ENCODE peak calls at places on chromosomes 11 and 22, in eight cellular contexts. One of them, this sample, is unnamed.

GRCh38 chr11:11036185-11037161 is 178.6 kb upstream of the ZBED5 start:
- DNase-seq in cardiac fibroblast: peak
- DNase-seq in anterior cingulate cortex: peak
- DNase-seq in KBM-7: peak
- DNase-seq in Kasumi-1: peak
- DNase-seq in left cardiac atrium: no peak
- DNase-seq in activated CD4-positive, CD25-positive, alpha-beta regulatory T cell: no peak
- DNase-seq in cardiac muscle cell: peak
- DNase-seq in this sample: no peak

GRCh38 chr11:6259638-6260019 is at the start of gene CCKBR:
- DNase-seq in cardiac fibroblast: no peak
- DNase-seq in Kasumi-1: no peak
- DNase-seq in cardiac muscle cell: peak
- DNase-seq in KBM-7: no peak
- DNase-seq in anterior cingulate cortex: no peak
- DNase-seq in left cardiac atrium: no peak
- DNase-seq in activated CD4-positive, CD25-positive, alpha-beta regulatory T cell: no peak
- DNase-seq in this sample: no peak

GRCh38 chr11:63829823-63830489 is 9.0 kb upstream of the MARK2 start:
- DNase-seq in cardiac fibroblast: peak
- DNase-seq in left cardiac atrium: no peak
- DNase-seq in KBM-7: peak
- DNase-seq in cardiac muscle cell: peak
- DNase-seq in Kasumi-1: peak
- DNase-seq in anterior cingulate cortex: no peak
- DNase-seq in activated CD4-positive, CD25-positive, alpha-beta regulatory T cell: no peak
- DNase-seq in this sample: no peak

GRCh38 chr11:69295995-69296889 is 2.3 kb downstream of the MYEOV start:
- DNase-seq in KBM-7: no peak
- DNase-seq in Kasumi-1: peak
- DNase-seq in cardiac fibroblast: peak
- DNase-seq in cardiac muscle cell: no peak
- DNase-seq in activated CD4-positive, CD25-positive, alpha-beta regulatory T cell: no peak
- DNase-seq in left cardiac atrium: peak
- DNase-seq in anterior cingulate cortex: no peak
- DNase-seq in this sample: no peak

GRCh38 chr11:84671325-84672019 is 955.7 kb downstream of the DLG2 start:
- DNase-seq in Kasumi-1: no peak
- DNase-seq in activated CD4-positive, CD25-positive, alpha-beta regulatory T cell: no peak
- DNase-seq in cardiac muscle cell: no peak
- DNase-seq in anterior cingulate cortex: no peak
- DNase-seq in cardiac fibroblast: no peak
- DNase-seq in KBM-7: peak
- DNase-seq in left cardiac atrium: no peak
- DNase-seq in this sample: no peak

GRCh38 chr11:88475991-88476418 is 138.5 kb upstream of the CTSC start:
- DNase-seq in anterior cingulate cortex: no peak
- DNase-seq in cardiac fibroblast: peak
- DNase-seq in cardiac muscle cell: no peak
- DNase-seq in activated CD4-positive, CD25-positive, alpha-beta regulatory T cell: no peak
- DNase-seq in Kasumi-1: no peak
- DNase-seq in KBM-7: no peak
- DNase-seq in left cardiac atrium: no peak
- DNase-seq in this sample: no peak

GRCh38 chr22:34814260-34814659 is 251.7 kb upstream of the ISX start:
- DNase-seq in activated CD4-positive, CD25-positive, alpha-beta regulatory T cell: no peak
- DNase-seq in left cardiac atrium: no peak
- DNase-seq in KBM-7: peak
- DNase-seq in cardiac fibroblast: no peak
- DNase-seq in Kasumi-1: no peak
- DNase-seq in cardiac muscle cell: no peak
- DNase-seq in anterior cingulate cortex: no peak
- DNase-seq in this sample: no peak

GRCh38 chr11:11931461-11932055 is 76.9 kb downstream of the DKK3 start:
- DNase-seq in activated CD4-positive, CD25-positive, alpha-beta regulatory T cell: no peak
- DNase-seq in KBM-7: peak
- DNase-seq in anterior cingulate cortex: no peak
- DNase-seq in Kasumi-1: peak
- DNase-seq in cardiac muscle cell: peak
- DNase-seq in left cardiac atrium: no peak
- DNase-seq in cardiac fibroblast: peak
- DNase-seq in this sample: peak

GRCh38 chr11:100329352-100329751 is 357.7 kb upstream of the ARHGAP42 start:
- DNase-seq in activated CD4-positive, CD25-positive, alpha-beta regulatory T cell: no peak
- DNase-seq in anterior cingulate cortex: no peak
- DNase-seq in cardiac muscle cell: no peak
- DNase-seq in KBM-7: no peak
- DNase-seq in left cardiac atrium: no peak
- DNase-seq in cardiac fibroblast: no peak
- DNase-seq in Kasumi-1: no peak
- DNase-seq in this sample: no peak

GRCh38 chr11:125950696-125951645 is 5.1 kb downstream of the VSIG10L2 start:
- DNase-seq in left cardiac atrium: peak
- DNase-seq in KBM-7: no peak
- DNase-seq in anterior cingulate cortex: no peak
- DNase-seq in cardiac muscle cell: no peak
- DNase-seq in activated CD4-positive, CD25-positive, alpha-beta regulatory T cell: no peak
- DNase-seq in Kasumi-1: no peak
- DNase-seq in cardiac fibroblast: peak
- DNase-seq in this sample: peak

GRCh38 chr11:62850911-62851806 is 11.8 kb upstream of the WDR74 start:
- DNase-seq in KBM-7: peak
- DNase-seq in cardiac fibroblast: no peak
- DNase-seq in cardiac muscle cell: no peak
- DNase-seq in anterior cingulate cortex: no peak
- DNase-seq in Kasumi-1: no peak
- DNase-seq in left cardiac atrium: no peak
- DNase-seq in activated CD4-positive, CD25-positive, alpha-beta regulatory T cell: no peak
- DNase-seq in this sample: no peak

GRCh38 chr22:37342065-37342464 is 59.8 kb downstream of the CYTH4 start:
- DNase-seq in left cardiac atrium: no peak
- DNase-seq in cardiac muscle cell: no peak
- DNase-seq in Kasumi-1: no peak
- DNase-seq in KBM-7: no peak
- DNase-seq in activated CD4-positive, CD25-positive, alpha-beta regulatory T cell: no peak
- DNase-seq in anterior cingulate cortex: no peak
- DNase-seq in cardiac fibroblast: no peak
- DNase-seq in this sample: no peak

GRCh38 chr22:19490628-19491230 is 11.0 kb downstream of the CDC45 start:
- DNase-seq in Kasumi-1: no peak
- DNase-seq in anterior cingulate cortex: no peak
- DNase-seq in activated CD4-positive, CD25-positive, alpha-beta regulatory T cell: no peak
- DNase-seq in left cardiac atrium: no peak
- DNase-seq in cardiac fibroblast: no peak
- DNase-seq in cardiac muscle cell: no peak
- DNase-seq in KBM-7: no peak
- DNase-seq in this sample: no peak

GRCh38 chr11:66341502-66342126 is 3.3 kb downstream of the BRMS1 start:
- DNase-seq in left cardiac atrium: no peak
- DNase-seq in anterior cingulate cortex: no peak
- DNase-seq in KBM-7: no peak
- DNase-seq in cardiac muscle cell: no peak
- DNase-seq in cardiac fibroblast: no peak
- DNase-seq in activated CD4-positive, CD25-positive, alpha-beta regulatory T cell: no peak
- DNase-seq in Kasumi-1: no peak
- DNase-seq in this sample: no peak

GRCh38 chr11:67544591-67545242 is 21.5 kb upstream of the CABP2 start:
- DNase-seq in anterior cingulate cortex: no peak
- DNase-seq in Kasumi-1: no peak
- DNase-seq in activated CD4-positive, CD25-positive, alpha-beta regulatory T cell: no peak
- DNase-seq in cardiac muscle cell: no peak
- DNase-seq in left cardiac atrium: no peak
- DNase-seq in KBM-7: no peak
- DNase-seq in cardiac fibroblast: no peak
- DNase-seq in this sample: no peak

GRCh38 chr11:126443120-126443519 is 87.6 kb downstream of the ST3GAL4 start:
- DNase-seq in cardiac fibroblast: no peak
- DNase-seq in left cardiac atrium: no peak
- DNase-seq in anterior cingulate cortex: no peak
- DNase-seq in activated CD4-positive, CD25-positive, alpha-beta regulatory T cell: no peak
- DNase-seq in KBM-7: no peak
- DNase-seq in cardiac muscle cell: no peak
- DNase-seq in Kasumi-1: no peak
- DNase-seq in this sample: no peak

GRCh38 chr11:133930767-133931448 is 25.9 kb downstream of the IGSF9B start:
- DNase-seq in anterior cingulate cortex: no peak
- DNase-seq in Kasumi-1: no peak
- DNase-seq in left cardiac atrium: no peak
- DNase-seq in cardiac muscle cell: peak
- DNase-seq in activated CD4-positive, CD25-positive, alpha-beta regulatory T cell: no peak
- DNase-seq in cardiac fibroblast: peak
- DNase-seq in KBM-7: no peak
- DNase-seq in this sample: no peak

GRCh38 chr11:19603771-19604170 is 108.9 kb upstream of the NAV2 start:
- DNase-seq in Kasumi-1: no peak
- DNase-seq in anterior cingulate cortex: no peak
- DNase-seq in left cardiac atrium: no peak
- DNase-seq in KBM-7: no peak
- DNase-seq in activated CD4-positive, CD25-positive, alpha-beta regulatory T cell: no peak
- DNase-seq in cardiac muscle cell: no peak
- DNase-seq in cardiac fibroblast: no peak
- DNase-seq in this sample: no peak

GRCh38 chr22:49137216-49137840 is 690.3 kb downstream of the BRD1 start:
- DNase-seq in Kasumi-1: no peak
- DNase-seq in activated CD4-positive, CD25-positive, alpha-beta regulatory T cell: no peak
- DNase-seq in anterior cingulate cortex: no peak
- DNase-seq in cardiac muscle cell: no peak
- DNase-seq in cardiac fibroblast: no peak
- DNase-seq in KBM-7: no peak
- DNase-seq in left cardiac atrium: no peak
- DNase-seq in this sample: no peak

GRCh38 chr11:38169286-38169685 is 1571.2 kb upstream of the RAG2 start:
- DNase-seq in cardiac fibroblast: peak
- DNase-seq in left cardiac atrium: no peak
- DNase-seq in Kasumi-1: no peak
- DNase-seq in anterior cingulate cortex: no peak
- DNase-seq in KBM-7: no peak
- DNase-seq in cardiac muscle cell: no peak
- DNase-seq in activated CD4-positive, CD25-positive, alpha-beta regulatory T cell: no peak
- DNase-seq in this sample: no peak

GRCh38 chr22:39139933-39140332 is 12.5 kb downstream of the CBX7 start:
- DNase-seq in Kasumi-1: no peak
- DNase-seq in cardiac fibroblast: no peak
- DNase-seq in anterior cingulate cortex: no peak
- DNase-seq in cardiac muscle cell: peak
- DNase-seq in activated CD4-positive, CD25-positive, alpha-beta regulatory T cell: no peak
- DNase-seq in KBM-7: no peak
- DNase-seq in left cardiac atrium: no peak
- DNase-seq in this sample: no peak

GRCh38 chr22:47337161-47337621 is 574.7 kb downstream of the TBC1D22A start:
- DNase-seq in cardiac fibroblast: peak
- DNase-seq in cardiac muscle cell: no peak
- DNase-seq in activated CD4-positive, CD25-positive, alpha-beta regulatory T cell: no peak
- DNase-seq in Kasumi-1: no peak
- DNase-seq in left cardiac atrium: no peak
- DNase-seq in KBM-7: no peak
- DNase-seq in anterior cingulate cortex: peak
- DNase-seq in this sample: no peak

GRCh38 chr11:66867425-66868040 is 10.7 kb downstream of the LRFN4 start:
- DNase-seq in left cardiac atrium: no peak
- DNase-seq in activated CD4-positive, CD25-positive, alpha-beta regulatory T cell: no peak
- DNase-seq in anterior cingulate cortex: no peak
- DNase-seq in cardiac muscle cell: no peak
- DNase-seq in cardiac fibroblast: no peak
- DNase-seq in KBM-7: no peak
- DNase-seq in Kasumi-1: no peak
- DNase-seq in this sample: no peak

GRCh38 chr11:112620621-112621394 is 340.4 kb upstream of the NCAM1 start:
- DNase-seq in left cardiac atrium: no peak
- DNase-seq in cardiac muscle cell: no peak
- DNase-seq in activated CD4-positive, CD25-positive, alpha-beta regulatory T cell: no peak
- DNase-seq in KBM-7: no peak
- DNase-seq in cardiac fibroblast: no peak
- DNase-seq in anterior cingulate cortex: no peak
- DNase-seq in Kasumi-1: no peak
- DNase-seq in this sample: no peak

GRCh38 chr11:86865436-86865835 is 65.1 kb downstream of the PRSS23 start:
- DNase-seq in Kasumi-1: no peak
- DNase-seq in activated CD4-positive, CD25-positive, alpha-beta regulatory T cell: no peak
- DNase-seq in cardiac muscle cell: no peak
- DNase-seq in left cardiac atrium: no peak
- DNase-seq in cardiac fibroblast: no peak
- DNase-seq in KBM-7: no peak
- DNase-seq in anterior cingulate cortex: no peak
- DNase-seq in this sample: no peak

GRCh38 chr22:32058656-32059280 is 15.7 kb downstream of the SLC5A1 start:
- DNase-seq in cardiac muscle cell: peak
- DNase-seq in KBM-7: no peak
- DNase-seq in Kasumi-1: no peak
- DNase-seq in anterior cingulate cortex: no peak
- DNase-seq in left cardiac atrium: no peak
- DNase-seq in cardiac fibroblast: peak
- DNase-seq in activated CD4-positive, CD25-positive, alpha-beta regulatory T cell: no peak
- DNase-seq in this sample: no peak

GRCh38 chr11:126456783-126457542 is 101.5 kb downstream of the ST3GAL4 start:
- DNase-seq in anterior cingulate cortex: no peak
- DNase-seq in KBM-7: peak
- DNase-seq in activated CD4-positive, CD25-positive, alpha-beta regulatory T cell: no peak
- DNase-seq in cardiac fibroblast: no peak
- DNase-seq in left cardiac atrium: no peak
- DNase-seq in Kasumi-1: no peak
- DNase-seq in cardiac muscle cell: peak
- DNase-seq in this sample: no peak

GRCh38 chr11:128905345-128906184 is 14.4 kb downstream of the KCNJ5 start:
- DNase-seq in cardiac muscle cell: peak
- DNase-seq in cardiac fibroblast: peak
- DNase-seq in activated CD4-positive, CD25-positive, alpha-beta regulatory T cell: no peak
- DNase-seq in Kasumi-1: peak
- DNase-seq in anterior cingulate cortex: no peak
- DNase-seq in left cardiac atrium: no peak
- DNase-seq in KBM-7: peak
- DNase-seq in this sample: no peak

GRCh38 chr11:90220391-90220790 is 2.5 kb downstream of the CHORDC1 start:
- DNase-seq in left cardiac atrium: no peak
- DNase-seq in Kasumi-1: peak
- DNase-seq in cardiac muscle cell: no peak
- DNase-seq in anterior cingulate cortex: no peak
- DNase-seq in activated CD4-positive, CD25-positive, alpha-beta regulatory T cell: no peak
- DNase-seq in cardiac fibroblast: peak
- DNase-seq in KBM-7: peak
- DNase-seq in this sample: no peak

GRCh38 chr11:8323161-8323935 is 59.7 kb upstream of the LMO1 start:
- DNase-seq in left cardiac atrium: no peak
- DNase-seq in cardiac fibroblast: no peak
- DNase-seq in anterior cingulate cortex: no peak
- DNase-seq in KBM-7: no peak
- DNase-seq in cardiac muscle cell: no peak
- DNase-seq in Kasumi-1: no peak
- DNase-seq in activated CD4-positive, CD25-positive, alpha-beta regulatory T cell: no peak
- DNase-seq in this sample: no peak

GRCh38 chr11:65903068-65903481 is 2.9 kb upstream of the FOSL1 start:
- DNase-seq in anterior cingulate cortex: no peak
- DNase-seq in Kasumi-1: peak
- DNase-seq in KBM-7: peak
- DNase-seq in cardiac fibroblast: peak
- DNase-seq in activated CD4-positive, CD25-positive, alpha-beta regulatory T cell: no peak
- DNase-seq in cardiac muscle cell: no peak
- DNase-seq in left cardiac atrium: no peak
- DNase-seq in this sample: no peak

GRCh38 chr11:97965849-97966646 is 1054.7 kb upstream of the CNTN5 start:
- DNase-seq in cardiac fibroblast: peak
- DNase-seq in cardiac muscle cell: no peak
- DNase-seq in Kasumi-1: no peak
- DNase-seq in left cardiac atrium: no peak
- DNase-seq in anterior cingulate cortex: no peak
- DNase-seq in activated CD4-positive, CD25-positive, alpha-beta regulatory T cell: no peak
- DNase-seq in KBM-7: no peak
- DNase-seq in this sample: no peak

This sample was measured in uterus.